ENCODE peak calls at places on chromosome 19, in ten cellular contexts. One of them, this sample, is unnamed.

GRCh38 chr19:29678484-29679106 is 13.3 kb downstream of the PLEKHF1 start:
- DNase-seq in AG10803: no peak
- DNase-seq in neural crest cell: no peak
- DNase-seq in midbrain: peak
- DNase-seq in stomach: no peak
- DNase-seq in stimulated activated CD4-positive, alpha-beta T cell treated with anti-CD3 and anti-CD28 coated beads, Interleukin-1b, Interleukin-23, amount 100 ng/mL, for 1 hour: no peak
- DNase-seq in fibroblast of the aortic adventitia: no peak
- DNase-seq in lower leg skin: peak
- DNase-seq in stimulated activated naive CD8-positive, alpha-beta T cell treated with anti-CD3 and anti-CD28 coated beads, Interleukin-15, amount 100 ng/mL, for 72 hours: no peak
- DNase-seq in NCI-H1105: no peak
- DNase-seq in this sample: peak

GRCh38 chr19:14078406-14078805 is 5.8 kb downstream of the MISP3 start:
- DNase-seq in AG10803: no peak
- DNase-seq in neural crest cell: no peak
- DNase-seq in midbrain: no peak
- DNase-seq in stomach: no peak
- DNase-seq in stimulated activated CD4-positive, alpha-beta T cell treated with anti-CD3 and anti-CD28 coated beads, Interleukin-1b, Interleukin-23, amount 100 ng/mL, for 1 hour: no peak
- DNase-seq in fibroblast of the aortic adventitia: peak
- DNase-seq in lower leg skin: no peak
- DNase-seq in stimulated activated naive CD8-positive, alpha-beta T cell treated with anti-CD3 and anti-CD28 coated beads, Interleukin-15, amount 100 ng/mL, for 72 hours: no peak
- DNase-seq in NCI-H1105: no peak
- DNase-seq in this sample: no peak

GRCh38 chr19:40394816-40395210 is 4.8 kb upstream of the HIPK4 start:
- DNase-seq in AG10803: no peak
- DNase-seq in neural crest cell: no peak
- DNase-seq in midbrain: no peak
- DNase-seq in stomach: no peak
- DNase-seq in stimulated activated CD4-positive, alpha-beta T cell treated with anti-CD3 and anti-CD28 coated beads, Interleukin-1b, Interleukin-23, amount 100 ng/mL, for 1 hour: no peak
- DNase-seq in fibroblast of the aortic adventitia: no peak
- DNase-seq in lower leg skin: no peak
- DNase-seq in stimulated activated naive CD8-positive, alpha-beta T cell treated with anti-CD3 and anti-CD28 coated beads, Interleukin-15, amount 100 ng/mL, for 72 hours: no peak
- DNase-seq in NCI-H1105: no peak
- DNase-seq in this sample: no peak

GRCh38 chr19:35225951-35226350 is 2.6 kb downstream of the FAM187B start:
- DNase-seq in AG10803: no peak
- DNase-seq in neural crest cell: no peak
- DNase-seq in midbrain: no peak
- DNase-seq in stomach: no peak
- DNase-seq in stimulated activated CD4-positive, alpha-beta T cell treated with anti-CD3 and anti-CD28 coated beads, Interleukin-1b, Interleukin-23, amount 100 ng/mL, for 1 hour: no peak
- DNase-seq in fibroblast of the aortic adventitia: no peak
- DNase-seq in lower leg skin: no peak
- DNase-seq in stimulated activated naive CD8-positive, alpha-beta T cell treated with anti-CD3 and anti-CD28 coated beads, Interleukin-15, amount 100 ng/mL, for 72 hours: no peak
- DNase-seq in NCI-H1105: no peak
- DNase-seq in this sample: no peak

GRCh38 chr19:33438016-33438671 is 64.6 kb downstream of the CEBPG start:
- DNase-seq in AG10803: peak
- DNase-seq in neural crest cell: no peak
- DNase-seq in midbrain: peak
- DNase-seq in stomach: no peak
- DNase-seq in stimulated activated CD4-positive, alpha-beta T cell treated with anti-CD3 and anti-CD28 coated beads, Interleukin-1b, Interleukin-23, amount 100 ng/mL, for 1 hour: no peak
- DNase-seq in fibroblast of the aortic adventitia: peak
- DNase-seq in lower leg skin: no peak
- DNase-seq in stimulated activated naive CD8-positive, alpha-beta T cell treated with anti-CD3 and anti-CD28 coated beads, Interleukin-15, amount 100 ng/mL, for 72 hours: no peak
- DNase-seq in NCI-H1105: no peak
- DNase-seq in this sample: no peak

GRCh38 chr19:18809149-18809978 is 18.3 kb upstream of the COMP start:
- DNase-seq in AG10803: peak
- DNase-seq in neural crest cell: no peak
- DNase-seq in midbrain: peak
- DNase-seq in stomach: peak
- DNase-seq in stimulated activated CD4-positive, alpha-beta T cell treated with anti-CD3 and anti-CD28 coated beads, Interleukin-1b, Interleukin-23, amount 100 ng/mL, for 1 hour: no peak
- DNase-seq in fibroblast of the aortic adventitia: peak
- DNase-seq in lower leg skin: peak
- DNase-seq in stimulated activated naive CD8-positive, alpha-beta T cell treated with anti-CD3 and anti-CD28 coated beads, Interleukin-15, amount 100 ng/mL, for 72 hours: no peak
- DNase-seq in NCI-H1105: no peak
- DNase-seq in this sample: peak

GRCh38 chr19:48194041-48194871 is 23.8 kb downstream of the ZSWIM9 start:
- DNase-seq in AG10803: no peak
- DNase-seq in neural crest cell: peak
- DNase-seq in midbrain: no peak
- DNase-seq in stomach: no peak
- DNase-seq in stimulated activated CD4-positive, alpha-beta T cell treated with anti-CD3 and anti-CD28 coated beads, Interleukin-1b, Interleukin-23, amount 100 ng/mL, for 1 hour: no peak
- DNase-seq in fibroblast of the aortic adventitia: peak
- DNase-seq in lower leg skin: no peak
- DNase-seq in stimulated activated naive CD8-positive, alpha-beta T cell treated with anti-CD3 and anti-CD28 coated beads, Interleukin-15, amount 100 ng/mL, for 72 hours: peak
- DNase-seq in NCI-H1105: no peak
- DNase-seq in this sample: no peak

GRCh38 chr19:51461723-51462161 is 3.5 kb upstream of the SIGLEC8 start:
- DNase-seq in AG10803: no peak
- DNase-seq in neural crest cell: no peak
- DNase-seq in midbrain: peak
- DNase-seq in stomach: peak
- DNase-seq in stimulated activated CD4-positive, alpha-beta T cell treated with anti-CD3 and anti-CD28 coated beads, Interleukin-1b, Interleukin-23, amount 100 ng/mL, for 1 hour: no peak
- DNase-seq in fibroblast of the aortic adventitia: no peak
- DNase-seq in lower leg skin: no peak
- DNase-seq in stimulated activated naive CD8-positive, alpha-beta T cell treated with anti-CD3 and anti-CD28 coated beads, Interleukin-15, amount 100 ng/mL, for 72 hours: no peak
- DNase-seq in NCI-H1105: no peak
- DNase-seq in this sample: peak

GRCh38 chr19:35995655-35995993 is 636 bp downstream of the SDHAF1 start:
- DNase-seq in AG10803: peak
- DNase-seq in neural crest cell: no peak
- DNase-seq in midbrain: no peak
- DNase-seq in stomach: no peak
- DNase-seq in stimulated activated CD4-positive, alpha-beta T cell treated with anti-CD3 and anti-CD28 coated beads, Interleukin-1b, Interleukin-23, amount 100 ng/mL, for 1 hour: no peak
- DNase-seq in fibroblast of the aortic adventitia: peak
- DNase-seq in lower leg skin: no peak
- DNase-seq in stimulated activated naive CD8-positive, alpha-beta T cell treated with anti-CD3 and anti-CD28 coated beads, Interleukin-15, amount 100 ng/mL, for 72 hours: peak
- DNase-seq in NCI-H1105: no peak
- DNase-seq in this sample: peak

GRCh38 chr19:10912619-10913018 is 15.8 kb downstream of the YIPF2 start:
- DNase-seq in AG10803: no peak
- DNase-seq in neural crest cell: no peak
- DNase-seq in midbrain: no peak
- DNase-seq in stomach: no peak
- DNase-seq in stimulated activated CD4-positive, alpha-beta T cell treated with anti-CD3 and anti-CD28 coated beads, Interleukin-1b, Interleukin-23, amount 100 ng/mL, for 1 hour: no peak
- DNase-seq in fibroblast of the aortic adventitia: no peak
- DNase-seq in lower leg skin: no peak
- DNase-seq in stimulated activated naive CD8-positive, alpha-beta T cell treated with anti-CD3 and anti-CD28 coated beads, Interleukin-15, amount 100 ng/mL, for 72 hours: no peak
- DNase-seq in NCI-H1105: no peak
- DNase-seq in this sample: no peak

GRCh38 chr19:17001603-17002183 is 24.9 kb downstream of the CPAMD8 start:
- DNase-seq in AG10803: no peak
- DNase-seq in neural crest cell: no peak
- DNase-seq in midbrain: no peak
- DNase-seq in stomach: no peak
- DNase-seq in stimulated activated CD4-positive, alpha-beta T cell treated with anti-CD3 and anti-CD28 coated beads, Interleukin-1b, Interleukin-23, amount 100 ng/mL, for 1 hour: no peak
- DNase-seq in fibroblast of the aortic adventitia: no peak
- DNase-seq in lower leg skin: no peak
- DNase-seq in stimulated activated naive CD8-positive, alpha-beta T cell treated with anti-CD3 and anti-CD28 coated beads, Interleukin-15, amount 100 ng/mL, for 72 hours: peak
- DNase-seq in NCI-H1105: no peak
- DNase-seq in this sample: no peak

GRCh38 chr19:49801966-49802661 is 11.0 kb downstream of the FUZ start:
- DNase-seq in AG10803: peak
- DNase-seq in neural crest cell: peak
- DNase-seq in midbrain: peak
- DNase-seq in stomach: peak
- DNase-seq in stimulated activated CD4-positive, alpha-beta T cell treated with anti-CD3 and anti-CD28 coated beads, Interleukin-1b, Interleukin-23, amount 100 ng/mL, for 1 hour: no peak
- DNase-seq in fibroblast of the aortic adventitia: peak
- DNase-seq in lower leg skin: peak
- DNase-seq in stimulated activated naive CD8-positive, alpha-beta T cell treated with anti-CD3 and anti-CD28 coated beads, Interleukin-15, amount 100 ng/mL, for 72 hours: no peak
- DNase-seq in NCI-H1105: peak
- DNase-seq in this sample: peak

GRCh38 chr19:16444273-16444597 is 27.5 kb downstream of the EPS15L1 start:
- DNase-seq in AG10803: no peak
- DNase-seq in neural crest cell: no peak
- DNase-seq in midbrain: no peak
- DNase-seq in stomach: no peak
- DNase-seq in stimulated activated CD4-positive, alpha-beta T cell treated with anti-CD3 and anti-CD28 coated beads, Interleukin-1b, Interleukin-23, amount 100 ng/mL, for 1 hour: no peak
- DNase-seq in fibroblast of the aortic adventitia: no peak
- DNase-seq in lower leg skin: no peak
- DNase-seq in stimulated activated naive CD8-positive, alpha-beta T cell treated with anti-CD3 and anti-CD28 coated beads, Interleukin-15, amount 100 ng/mL, for 72 hours: no peak
- DNase-seq in NCI-H1105: no peak
- DNase-seq in this sample: no peak

GRCh38 chr19:16327911-16328823 is 3.5 kb downstream of the KLF2 start:
- DNase-seq in AG10803: peak
- DNase-seq in neural crest cell: no peak
- DNase-seq in midbrain: peak
- DNase-seq in stomach: peak
- DNase-seq in stimulated activated CD4-positive, alpha-beta T cell treated with anti-CD3 and anti-CD28 coated beads, Interleukin-1b, Interleukin-23, amount 100 ng/mL, for 1 hour: no peak
- DNase-seq in fibroblast of the aortic adventitia: peak
- DNase-seq in lower leg skin: peak
- DNase-seq in stimulated activated naive CD8-positive, alpha-beta T cell treated with anti-CD3 and anti-CD28 coated beads, Interleukin-15, amount 100 ng/mL, for 72 hours: peak
- DNase-seq in NCI-H1105: no peak
- DNase-seq in this sample: peak

GRCh38 chr19:32914879-32915278 is 45.3 kb upstream of the SLC7A9 start:
- DNase-seq in AG10803: peak
- DNase-seq in neural crest cell: no peak
- DNase-seq in midbrain: no peak
- DNase-seq in stomach: no peak
- DNase-seq in stimulated activated CD4-positive, alpha-beta T cell treated with anti-CD3 and anti-CD28 coated beads, Interleukin-1b, Interleukin-23, amount 100 ng/mL, for 1 hour: no peak
- DNase-seq in fibroblast of the aortic adventitia: no peak
- DNase-seq in lower leg skin: no peak
- DNase-seq in stimulated activated naive CD8-positive, alpha-beta T cell treated with anti-CD3 and anti-CD28 coated beads, Interleukin-15, amount 100 ng/mL, for 72 hours: no peak
- DNase-seq in NCI-H1105: no peak
- DNase-seq in this sample: no peak

GRCh38 chr19:5567360-5567970 is at the start of gene TINCR:
- DNase-seq in AG10803: no peak
- DNase-seq in neural crest cell: peak
- DNase-seq in midbrain: no peak
- DNase-seq in stomach: no peak
- DNase-seq in stimulated activated CD4-positive, alpha-beta T cell treated with anti-CD3 and anti-CD28 coated beads, Interleukin-1b, Interleukin-23, amount 100 ng/mL, for 1 hour: no peak
- DNase-seq in fibroblast of the aortic adventitia: no peak
- DNase-seq in lower leg skin: no peak
- DNase-seq in stimulated activated naive CD8-positive, alpha-beta T cell treated with anti-CD3 and anti-CD28 coated beads, Interleukin-15, amount 100 ng/mL, for 72 hours: no peak
- DNase-seq in NCI-H1105: no peak
- DNase-seq in this sample: no peak

GRCh38 chr19:31092189-31092753 is 257.0 kb downstream of the TSHZ3 start:
- DNase-seq in AG10803: no peak
- DNase-seq in neural crest cell: no peak
- DNase-seq in midbrain: no peak
- DNase-seq in stomach: no peak
- DNase-seq in stimulated activated CD4-positive, alpha-beta T cell treated with anti-CD3 and anti-CD28 coated beads, Interleukin-1b, Interleukin-23, amount 100 ng/mL, for 1 hour: no peak
- DNase-seq in fibroblast of the aortic adventitia: no peak
- DNase-seq in lower leg skin: peak
- DNase-seq in stimulated activated naive CD8-positive, alpha-beta T cell treated with anti-CD3 and anti-CD28 coated beads, Interleukin-15, amount 100 ng/mL, for 72 hours: no peak
- DNase-seq in NCI-H1105: no peak
- DNase-seq in this sample: no peak

GRCh38 chr19:35266149-35266903 is 2.4 kb upstream of the USF2 start:
- DNase-seq in AG10803: no peak
- DNase-seq in neural crest cell: no peak
- DNase-seq in midbrain: no peak
- DNase-seq in stomach: no peak
- DNase-seq in stimulated activated CD4-positive, alpha-beta T cell treated with anti-CD3 and anti-CD28 coated beads, Interleukin-1b, Interleukin-23, amount 100 ng/mL, for 1 hour: no peak
- DNase-seq in fibroblast of the aortic adventitia: no peak
- DNase-seq in lower leg skin: no peak
- DNase-seq in stimulated activated naive CD8-positive, alpha-beta T cell treated with anti-CD3 and anti-CD28 coated beads, Interleukin-15, amount 100 ng/mL, for 72 hours: no peak
- DNase-seq in NCI-H1105: no peak
- DNase-seq in this sample: peak

GRCh38 chr19:46460981-46461380 is 10.4 kb downstream of the PNMA8A start:
- DNase-seq in AG10803: no peak
- DNase-seq in neural crest cell: no peak
- DNase-seq in midbrain: no peak
- DNase-seq in stomach: no peak
- DNase-seq in stimulated activated CD4-positive, alpha-beta T cell treated with anti-CD3 and anti-CD28 coated beads, Interleukin-1b, Interleukin-23, amount 100 ng/mL, for 1 hour: no peak
- DNase-seq in fibroblast of the aortic adventitia: no peak
- DNase-seq in lower leg skin: no peak
- DNase-seq in stimulated activated naive CD8-positive, alpha-beta T cell treated with anti-CD3 and anti-CD28 coated beads, Interleukin-15, amount 100 ng/mL, for 72 hours: no peak
- DNase-seq in NCI-H1105: no peak
- DNase-seq in this sample: no peak

GRCh38 chr19:15471639-15472101 is 7.3 kb upstream of the RASAL3 start:
- DNase-seq in AG10803: no peak
- DNase-seq in neural crest cell: no peak
- DNase-seq in midbrain: no peak
- DNase-seq in stomach: no peak
- DNase-seq in stimulated activated CD4-positive, alpha-beta T cell treated with anti-CD3 and anti-CD28 coated beads, Interleukin-1b, Interleukin-23, amount 100 ng/mL, for 1 hour: no peak
- DNase-seq in fibroblast of the aortic adventitia: no peak
- DNase-seq in lower leg skin: no peak
- DNase-seq in stimulated activated naive CD8-positive, alpha-beta T cell treated with anti-CD3 and anti-CD28 coated beads, Interleukin-15, amount 100 ng/mL, for 72 hours: peak
- DNase-seq in NCI-H1105: no peak
- DNase-seq in this sample: no peak

GRCh38 chr19:6236310-6237291 is 43.2 kb downstream of the MLLT1 start:
- DNase-seq in AG10803: no peak
- DNase-seq in neural crest cell: no peak
- DNase-seq in midbrain: no peak
- DNase-seq in stomach: peak
- DNase-seq in stimulated activated CD4-positive, alpha-beta T cell treated with anti-CD3 and anti-CD28 coated beads, Interleukin-1b, Interleukin-23, amount 100 ng/mL, for 1 hour: no peak
- DNase-seq in fibroblast of the aortic adventitia: no peak
- DNase-seq in lower leg skin: peak
- DNase-seq in stimulated activated naive CD8-positive, alpha-beta T cell treated with anti-CD3 and anti-CD28 coated beads, Interleukin-15, amount 100 ng/mL, for 72 hours: no peak
- DNase-seq in NCI-H1105: no peak
- DNase-seq in this sample: peak

GRCh38 chr19:1441677-1442438 is 3.7 kb downstream of the RPS15 start:
- DNase-seq in AG10803: no peak
- DNase-seq in neural crest cell: no peak
- DNase-seq in midbrain: no peak
- DNase-seq in stomach: no peak
- DNase-seq in stimulated activated CD4-positive, alpha-beta T cell treated with anti-CD3 and anti-CD28 coated beads, Interleukin-1b, Interleukin-23, amount 100 ng/mL, for 1 hour: no peak
- DNase-seq in fibroblast of the aortic adventitia: no peak
- DNase-seq in lower leg skin: no peak
- DNase-seq in stimulated activated naive CD8-positive, alpha-beta T cell treated with anti-CD3 and anti-CD28 coated beads, Interleukin-15, amount 100 ng/mL, for 72 hours: no peak
- DNase-seq in NCI-H1105: no peak
- DNase-seq in this sample: no peak

GRCh38 chr19:35247526-35248309 is 1.1 kb upstream of the LSR start:
- DNase-seq in AG10803: no peak
- DNase-seq in neural crest cell: no peak
- DNase-seq in midbrain: no peak
- DNase-seq in stomach: peak
- DNase-seq in stimulated activated CD4-positive, alpha-beta T cell treated with anti-CD3 and anti-CD28 coated beads, Interleukin-1b, Interleukin-23, amount 100 ng/mL, for 1 hour: no peak
- DNase-seq in fibroblast of the aortic adventitia: no peak
- DNase-seq in lower leg skin: peak
- DNase-seq in stimulated activated naive CD8-positive, alpha-beta T cell treated with anti-CD3 and anti-CD28 coated beads, Interleukin-15, amount 100 ng/mL, for 72 hours: peak
- DNase-seq in NCI-H1105: peak
- DNase-seq in this sample: peak

GRCh38 chr19:3981736-3982681 is 3.3 kb downstream of the EEF2 start:
- DNase-seq in AG10803: no peak
- DNase-seq in neural crest cell: no peak
- DNase-seq in midbrain: no peak
- DNase-seq in stomach: no peak
- DNase-seq in stimulated activated CD4-positive, alpha-beta T cell treated with anti-CD3 and anti-CD28 coated beads, Interleukin-1b, Interleukin-23, amount 100 ng/mL, for 1 hour: no peak
- DNase-seq in fibroblast of the aortic adventitia: no peak
- DNase-seq in lower leg skin: peak
- DNase-seq in stimulated activated naive CD8-positive, alpha-beta T cell treated with anti-CD3 and anti-CD28 coated beads, Interleukin-15, amount 100 ng/mL, for 72 hours: no peak
- DNase-seq in NCI-H1105: no peak
- DNase-seq in this sample: no peak

GRCh38 chr19:8253678-8254077 is 44.5 kb downstream of the CERS4 start:
- DNase-seq in AG10803: no peak
- DNase-seq in neural crest cell: no peak
- DNase-seq in midbrain: no peak
- DNase-seq in stomach: no peak
- DNase-seq in stimulated activated CD4-positive, alpha-beta T cell treated with anti-CD3 and anti-CD28 coated beads, Interleukin-1b, Interleukin-23, amount 100 ng/mL, for 1 hour: no peak
- DNase-seq in fibroblast of the aortic adventitia: no peak
- DNase-seq in lower leg skin: no peak
- DNase-seq in stimulated activated naive CD8-positive, alpha-beta T cell treated with anti-CD3 and anti-CD28 coated beads, Interleukin-15, amount 100 ng/mL, for 72 hours: no peak
- DNase-seq in NCI-H1105: no peak
- DNase-seq in this sample: no peak

GRCh38 chr19:58387338-58388174 is 487 bp downstream of the RPS5 start:
- DNase-seq in AG10803: no peak
- DNase-seq in neural crest cell: no peak
- DNase-seq in midbrain: no peak
- DNase-seq in stomach: no peak
- DNase-seq in stimulated activated CD4-positive, alpha-beta T cell treated with anti-CD3 and anti-CD28 coated beads, Interleukin-1b, Interleukin-23, amount 100 ng/mL, for 1 hour: no peak
- DNase-seq in fibroblast of the aortic adventitia: no peak
- DNase-seq in lower leg skin: no peak
- DNase-seq in stimulated activated naive CD8-positive, alpha-beta T cell treated with anti-CD3 and anti-CD28 coated beads, Interleukin-15, amount 100 ng/mL, for 72 hours: no peak
- DNase-seq in NCI-H1105: no peak
- DNase-seq in this sample: no peak

GRCh38 chr19:47660435-47660832 is 51.5 kb downstream of the BICRA start:
- DNase-seq in AG10803: no peak
- DNase-seq in neural crest cell: no peak
- DNase-seq in midbrain: no peak
- DNase-seq in stomach: no peak
- DNase-seq in stimulated activated CD4-positive, alpha-beta T cell treated with anti-CD3 and anti-CD28 coated beads, Interleukin-1b, Interleukin-23, amount 100 ng/mL, for 1 hour: no peak
- DNase-seq in fibroblast of the aortic adventitia: no peak
- DNase-seq in lower leg skin: no peak
- DNase-seq in stimulated activated naive CD8-positive, alpha-beta T cell treated with anti-CD3 and anti-CD28 coated beads, Interleukin-15, amount 100 ng/mL, for 72 hours: no peak
- DNase-seq in NCI-H1105: no peak
- DNase-seq in this sample: peak

GRCh38 chr19:13022111-13022858 is 27.0 kb downstream of the NFIX start:
- DNase-seq in AG10803: peak
- DNase-seq in neural crest cell: no peak
- DNase-seq in midbrain: no peak
- DNase-seq in stomach: no peak
- DNase-seq in stimulated activated CD4-positive, alpha-beta T cell treated with anti-CD3 and anti-CD28 coated beads, Interleukin-1b, Interleukin-23, amount 100 ng/mL, for 1 hour: no peak
- DNase-seq in fibroblast of the aortic adventitia: peak
- DNase-seq in lower leg skin: no peak
- DNase-seq in stimulated activated naive CD8-positive, alpha-beta T cell treated with anti-CD3 and anti-CD28 coated beads, Interleukin-15, amount 100 ng/mL, for 72 hours: no peak
- DNase-seq in NCI-H1105: no peak
- DNase-seq in this sample: no peak

This sample was measured in transverse colon.